ENCODE peak calls at places on chromosomes 13 and 19, in six cellular contexts. One of them, this sample, is unnamed.

GRCh38 chr19:12884926-12885748 is 1.9 kb downstream of the KLF1 start:
- DNase-seq in prostate gland: peak
- DNase-seq in astrocyte of the spinal cord: peak
- DNase-seq in dorsolateral prefrontal cortex: peak
- DNase-seq in CD8-positive, alpha-beta T cell: peak
- DNase-seq in brain microvascular endothelial cell: peak
- DNase-seq in this sample: no peak

GRCh38 chr19:53959176-53959757 is 3.5 kb upstream of the CACNG8 start:
- DNase-seq in brain microvascular endothelial cell: no peak
- DNase-seq in prostate gland: no peak
- DNase-seq in CD8-positive, alpha-beta T cell: no peak
- DNase-seq in astrocyte of the spinal cord: no peak
- DNase-seq in dorsolateral prefrontal cortex: no peak
- DNase-seq in this sample: no peak

GRCh38 chr13:52922961-52923360 is 74.5 kb upstream of the PCDH8 start:
- DNase-seq in brain microvascular endothelial cell: no peak
- DNase-seq in CD8-positive, alpha-beta T cell: no peak
- DNase-seq in prostate gland: no peak
- DNase-seq in astrocyte of the spinal cord: no peak
- DNase-seq in dorsolateral prefrontal cortex: no peak
- DNase-seq in this sample: no peak

GRCh38 chr13:34255695-34256094 is 437.7 kb downstream of the RFC3 start:
- DNase-seq in CD8-positive, alpha-beta T cell: no peak
- DNase-seq in dorsolateral prefrontal cortex: no peak
- DNase-seq in prostate gland: no peak
- DNase-seq in astrocyte of the spinal cord: no peak
- DNase-seq in brain microvascular endothelial cell: no peak
- DNase-seq in this sample: no peak

GRCh38 chr19:3075605-3076431 is 13.5 kb upstream of the TLE5 start:
- DNase-seq in brain microvascular endothelial cell: no peak
- DNase-seq in astrocyte of the spinal cord: no peak
- DNase-seq in dorsolateral prefrontal cortex: peak
- DNase-seq in CD8-positive, alpha-beta T cell: peak
- DNase-seq in prostate gland: no peak
- DNase-seq in this sample: peak

GRCh38 chr13:40920826-40921225 is 98.3 kb downstream of the ELF1 start:
- DNase-seq in dorsolateral prefrontal cortex: no peak
- DNase-seq in astrocyte of the spinal cord: no peak
- DNase-seq in brain microvascular endothelial cell: no peak
- DNase-seq in prostate gland: no peak
- DNase-seq in CD8-positive, alpha-beta T cell: no peak
- DNase-seq in this sample: no peak

GRCh38 chr19:13298565-13299481 is 148.6 kb downstream of the IER2 start:
- DNase-seq in astrocyte of the spinal cord: no peak
- DNase-seq in CD8-positive, alpha-beta T cell: no peak
- DNase-seq in prostate gland: no peak
- DNase-seq in brain microvascular endothelial cell: no peak
- DNase-seq in dorsolateral prefrontal cortex: peak
- DNase-seq in this sample: no peak

GRCh38 chr19:54128796-54129616 is 8.6 kb upstream of the CNOT3 start:
- DNase-seq in CD8-positive, alpha-beta T cell: no peak
- DNase-seq in astrocyte of the spinal cord: no peak
- DNase-seq in dorsolateral prefrontal cortex: no peak
- DNase-seq in brain microvascular endothelial cell: no peak
- DNase-seq in prostate gland: no peak
- DNase-seq in this sample: no peak

GRCh38 chr13:41060723-41061074 is 610 bp upstream of the WBP4 start:
- DNase-seq in astrocyte of the spinal cord: peak
- DNase-seq in dorsolateral prefrontal cortex: peak
- DNase-seq in brain microvascular endothelial cell: no peak
- DNase-seq in prostate gland: peak
- DNase-seq in CD8-positive, alpha-beta T cell: peak
- DNase-seq in this sample: no peak

GRCh38 chr19:13160557-13160956 is 10.3 kb downstream of the IER2 start:
- DNase-seq in CD8-positive, alpha-beta T cell: no peak
- DNase-seq in prostate gland: no peak
- DNase-seq in brain microvascular endothelial cell: peak
- DNase-seq in dorsolateral prefrontal cortex: no peak
- DNase-seq in astrocyte of the spinal cord: peak
- DNase-seq in this sample: no peak

GRCh38 chr13:95121516-95121915 is 179.7 kb downstream of the ABCC4 start:
- DNase-seq in CD8-positive, alpha-beta T cell: no peak
- DNase-seq in astrocyte of the spinal cord: no peak
- DNase-seq in dorsolateral prefrontal cortex: no peak
- DNase-seq in prostate gland: no peak
- DNase-seq in brain microvascular endothelial cell: no peak
- DNase-seq in this sample: no peak

GRCh38 chr19:34409189-34410164 is 5.3 kb downstream of the PDCD2L start:
- DNase-seq in CD8-positive, alpha-beta T cell: no peak
- DNase-seq in prostate gland: no peak
- DNase-seq in dorsolateral prefrontal cortex: no peak
- DNase-seq in brain microvascular endothelial cell: no peak
- DNase-seq in astrocyte of the spinal cord: no peak
- DNase-seq in this sample: no peak

GRCh38 chr13:84810781-84811180 is 928.5 kb upstream of the SLITRK1 start:
- DNase-seq in CD8-positive, alpha-beta T cell: no peak
- DNase-seq in brain microvascular endothelial cell: no peak
- DNase-seq in dorsolateral prefrontal cortex: no peak
- DNase-seq in prostate gland: no peak
- DNase-seq in astrocyte of the spinal cord: no peak
- DNase-seq in this sample: no peak

GRCh38 chr13:112457081-112457480 is 80.9 kb downstream of the SPACA7 start:
- DNase-seq in brain microvascular endothelial cell: no peak
- DNase-seq in dorsolateral prefrontal cortex: no peak
- DNase-seq in astrocyte of the spinal cord: no peak
- DNase-seq in prostate gland: no peak
- DNase-seq in CD8-positive, alpha-beta T cell: no peak
- DNase-seq in this sample: no peak

GRCh38 chr13:91817250-91817649 is 418.8 kb downstream of the GPC5 start:
- DNase-seq in prostate gland: no peak
- DNase-seq in CD8-positive, alpha-beta T cell: no peak
- DNase-seq in brain microvascular endothelial cell: peak
- DNase-seq in dorsolateral prefrontal cortex: no peak
- DNase-seq in astrocyte of the spinal cord: peak
- DNase-seq in this sample: no peak

GRCh38 chr19:38034153-38034835 is 127.3 kb downstream of the SIPA1L3 start:
- DNase-seq in CD8-positive, alpha-beta T cell: no peak
- DNase-seq in prostate gland: no peak
- DNase-seq in brain microvascular endothelial cell: peak
- DNase-seq in astrocyte of the spinal cord: peak
- DNase-seq in dorsolateral prefrontal cortex: no peak
- DNase-seq in this sample: no peak

GRCh38 chr19:32227561-32228165 is 117.7 kb upstream of the ZNF507 start:
- DNase-seq in brain microvascular endothelial cell: no peak
- DNase-seq in astrocyte of the spinal cord: no peak
- DNase-seq in CD8-positive, alpha-beta T cell: no peak
- DNase-seq in dorsolateral prefrontal cortex: no peak
- DNase-seq in prostate gland: no peak
- DNase-seq in this sample: no peak

GRCh38 chr19:35642312-35642711 is 767 bp downstream of the ETV2 start:
- DNase-seq in astrocyte of the spinal cord: no peak
- DNase-seq in prostate gland: no peak
- DNase-seq in brain microvascular endothelial cell: no peak
- DNase-seq in dorsolateral prefrontal cortex: no peak
- DNase-seq in CD8-positive, alpha-beta T cell: no peak
- DNase-seq in this sample: no peak

GRCh38 chr13:50584856-50585580 is 258.5 kb downstream of the DLEU7 start:
- DNase-seq in prostate gland: no peak
- DNase-seq in brain microvascular endothelial cell: no peak
- DNase-seq in dorsolateral prefrontal cortex: no peak
- DNase-seq in astrocyte of the spinal cord: no peak
- DNase-seq in CD8-positive, alpha-beta T cell: no peak
- DNase-seq in this sample: peak

GRCh38 chr19:1213391-1214286 is 8.1 kb downstream of the STK11 start:
- DNase-seq in CD8-positive, alpha-beta T cell: no peak
- DNase-seq in astrocyte of the spinal cord: peak
- DNase-seq in brain microvascular endothelial cell: peak
- DNase-seq in prostate gland: peak
- DNase-seq in dorsolateral prefrontal cortex: no peak
- DNase-seq in this sample: no peak

GRCh38 chr19:39832341-39833083 is 1.4 kb downstream of the DYRK1B start:
- DNase-seq in brain microvascular endothelial cell: peak
- DNase-seq in prostate gland: no peak
- DNase-seq in CD8-positive, alpha-beta T cell: no peak
- DNase-seq in dorsolateral prefrontal cortex: no peak
- DNase-seq in astrocyte of the spinal cord: no peak
- DNase-seq in this sample: no peak

GRCh38 chr19:401836-402535 is 7.0 kb downstream of the C2CD4C start:
- DNase-seq in CD8-positive, alpha-beta T cell: no peak
- DNase-seq in astrocyte of the spinal cord: no peak
- DNase-seq in brain microvascular endothelial cell: no peak
- DNase-seq in dorsolateral prefrontal cortex: no peak
- DNase-seq in prostate gland: no peak
- DNase-seq in this sample: no peak

GRCh38 chr13:113943821-113944565 is 29.9 kb downstream of the C13orf46 start:
- DNase-seq in prostate gland: no peak
- DNase-seq in astrocyte of the spinal cord: no peak
- DNase-seq in CD8-positive, alpha-beta T cell: no peak
- DNase-seq in dorsolateral prefrontal cortex: no peak
- DNase-seq in brain microvascular endothelial cell: no peak
- DNase-seq in this sample: no peak

GRCh38 chr19:49094505-49095482 is 9.5 kb downstream of the SNRNP70 start:
- DNase-seq in prostate gland: no peak
- DNase-seq in dorsolateral prefrontal cortex: no peak
- DNase-seq in brain microvascular endothelial cell: no peak
- DNase-seq in CD8-positive, alpha-beta T cell: no peak
- DNase-seq in astrocyte of the spinal cord: no peak
- DNase-seq in this sample: no peak

GRCh38 chr19:18596752-18597157 is 8.2 kb downstream of the REX1BD start:
- DNase-seq in CD8-positive, alpha-beta T cell: no peak
- DNase-seq in dorsolateral prefrontal cortex: no peak
- DNase-seq in brain microvascular endothelial cell: no peak
- DNase-seq in astrocyte of the spinal cord: no peak
- DNase-seq in prostate gland: no peak
- DNase-seq in this sample: no peak

GRCh38 chr19:37932985-37933953 is 26.3 kb downstream of the SIPA1L3 start:
- DNase-seq in CD8-positive, alpha-beta T cell: no peak
- DNase-seq in astrocyte of the spinal cord: peak
- DNase-seq in dorsolateral prefrontal cortex: no peak
- DNase-seq in prostate gland: no peak
- DNase-seq in brain microvascular endothelial cell: no peak
- DNase-seq in this sample: no peak

GRCh38 chr19:13343514-13343913 is 162.8 kb downstream of the CACNA1A start:
- DNase-seq in brain microvascular endothelial cell: no peak
- DNase-seq in prostate gland: no peak
- DNase-seq in astrocyte of the spinal cord: no peak
- DNase-seq in dorsolateral prefrontal cortex: no peak
- DNase-seq in CD8-positive, alpha-beta T cell: no peak
- DNase-seq in this sample: no peak

GRCh38 chr13:49536144-49536873 is 40.6 kb downstream of the PHF11 start:
- DNase-seq in dorsolateral prefrontal cortex: no peak
- DNase-seq in brain microvascular endothelial cell: no peak
- DNase-seq in CD8-positive, alpha-beta T cell: no peak
- DNase-seq in prostate gland: no peak
- DNase-seq in astrocyte of the spinal cord: no peak
- DNase-seq in this sample: no peak

GRCh38 chr19:56258272-56258671 is 14.3 kb upstream of the EDDM13 start:
- DNase-seq in CD8-positive, alpha-beta T cell: no peak
- DNase-seq in prostate gland: no peak
- DNase-seq in dorsolateral prefrontal cortex: no peak
- DNase-seq in brain microvascular endothelial cell: no peak
- DNase-seq in astrocyte of the spinal cord: no peak
- DNase-seq in this sample: no peak
- TF ChIP-seq CTCF in CD8-positive, alpha-beta T cell: no peak
- TF ChIP-seq CTCF in prostate gland: no peak
- TF ChIP-seq CTCF in dorsolateral prefrontal cortex: no peak
- TF ChIP-seq CTCF in brain microvascular endothelial cell: no peak
- TF ChIP-seq CTCF in astrocyte of the spinal cord: no peak
- TF ChIP-seq CTCF in this sample: no peak

DNA sequence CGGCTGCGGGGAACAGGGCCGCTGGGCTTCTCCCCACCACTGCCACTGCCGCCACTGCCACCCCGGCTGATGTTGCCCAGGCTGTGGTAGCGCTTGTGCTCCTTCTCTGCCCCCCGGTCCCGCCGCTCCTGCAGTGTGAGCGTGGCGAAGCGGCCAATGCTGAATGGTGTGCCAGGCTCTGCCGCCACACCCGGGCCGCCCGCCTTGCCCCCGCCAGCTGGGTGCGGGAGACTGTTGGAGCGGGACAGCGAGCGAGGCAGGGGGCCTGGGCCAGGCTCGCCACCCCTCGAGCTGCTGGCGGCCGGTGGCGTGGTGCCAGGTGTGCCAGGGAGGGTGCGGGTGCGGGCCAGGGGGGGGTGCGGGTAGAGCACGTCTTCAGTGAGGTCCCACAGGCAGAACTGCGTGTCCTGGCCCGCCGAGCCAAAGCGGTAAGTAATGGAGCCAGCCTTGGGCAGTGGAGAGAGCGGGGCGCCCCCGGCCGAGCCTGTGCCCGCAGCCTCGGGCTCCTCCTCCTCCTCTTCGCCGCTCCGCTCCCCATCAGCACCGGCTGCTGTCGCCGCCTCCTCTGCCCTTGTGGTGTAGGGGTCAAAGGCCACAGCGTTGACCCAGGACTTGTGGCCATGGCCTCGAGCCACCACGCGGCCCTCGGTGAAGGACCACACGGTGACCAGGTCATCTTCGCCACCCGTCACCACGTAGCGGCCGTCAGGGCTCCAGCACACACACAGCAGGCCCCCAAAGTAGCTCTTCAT is 3.7 kb upstream of the DMPK start:
- DNase-seq in dorsolateral prefrontal cortex: no peak
- DNase-seq in astrocyte of the spinal cord: no peak
- DNase-seq in brain microvascular endothelial cell: no peak
- DNase-seq in CD8-positive, alpha-beta T cell: no peak
- DNase-seq in prostate gland: no peak
- DNase-seq in this sample: no peak
- TF ChIP-seq CTCF in dorsolateral prefrontal cortex: no peak
- TF ChIP-seq CTCF in astrocyte of the spinal cord: no peak
- TF ChIP-seq CTCF in brain microvascular endothelial cell: no peak
- TF ChIP-seq CTCF in CD8-positive, alpha-beta T cell: no peak
- TF ChIP-seq CTCF in prostate gland: no peak
- TF ChIP-seq CTCF in this sample: no peak

DNA sequence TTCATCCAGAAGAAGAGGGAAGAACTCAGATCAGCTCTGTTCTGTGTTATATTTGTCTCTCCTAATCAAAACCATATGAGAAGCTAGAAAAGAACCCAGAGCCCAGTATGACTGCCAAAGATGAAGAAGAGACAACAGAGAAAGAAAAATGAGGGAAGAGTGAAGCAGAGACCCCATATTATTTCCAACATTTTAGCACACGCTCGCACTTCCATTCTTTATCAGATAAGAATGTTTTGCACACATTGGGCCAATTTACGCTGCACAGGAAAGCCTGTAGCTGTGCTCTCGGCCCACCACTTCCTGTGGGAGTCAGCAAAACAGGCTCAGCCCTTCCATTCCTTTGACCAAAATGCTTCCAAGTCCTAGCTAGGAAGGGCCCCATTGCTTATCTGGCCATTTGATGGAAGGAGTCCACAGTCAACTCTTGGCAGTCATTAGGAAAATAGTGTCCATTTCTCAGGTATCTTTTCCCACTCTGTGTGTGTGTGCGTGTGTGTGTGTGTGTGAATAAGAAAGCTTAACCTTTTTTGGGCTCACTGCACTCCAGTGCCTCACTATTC is 237.3 kb downstream of the COG6 start:
- DNase-seq in astrocyte of the spinal cord: peak
- DNase-seq in prostate gland: no peak
- DNase-seq in CD8-positive, alpha-beta T cell: no peak
- DNase-seq in dorsolateral prefrontal cortex: no peak
- DNase-seq in brain microvascular endothelial cell: no peak
- DNase-seq in this sample: no peak
- TF ChIP-seq CTCF in astrocyte of the spinal cord: no peak
- TF ChIP-seq CTCF in prostate gland: no peak
- TF ChIP-seq CTCF in CD8-positive, alpha-beta T cell: no peak
- TF ChIP-seq CTCF in dorsolateral prefrontal cortex: no peak
- TF ChIP-seq CTCF in brain microvascular endothelial cell: no peak
- TF ChIP-seq CTCF in this sample: no peak

GRCh38 chr19:10769533-10770491 is 51.9 kb downstream of the DNM2 start:
- DNase-seq in astrocyte of the spinal cord: no peak
- DNase-seq in dorsolateral prefrontal cortex: peak
- DNase-seq in CD8-positive, alpha-beta T cell: no peak
- DNase-seq in prostate gland: no peak
- DNase-seq in brain microvascular endothelial cell: no peak
- DNase-seq in this sample: no peak
- TF ChIP-seq CTCF in astrocyte of the spinal cord: peak
- TF ChIP-seq CTCF in dorsolateral prefrontal cortex: peak
- TF ChIP-seq CTCF in CD8-positive, alpha-beta T cell: peak
- TF ChIP-seq CTCF in prostate gland: peak
- TF ChIP-seq CTCF in brain microvascular endothelial cell: peak
- TF ChIP-seq CTCF in this sample: peak